ENCODE peak calls at places on chromosomes 12 and 14, in nine cellular contexts. One of them, this sample, is unnamed.

GRCh38 chr12:126784328-126784921 is 1482.5 kb upstream of the TMEM132C start:
- DNase-seq in upper lobe of right lung: no peak
- DNase-seq in neural progenitor cell: peak
- DNase-seq in progenitor cell of endocrine pancreas: peak
- DNase-seq in foreskin fibroblast: peak
- DNase-seq in WTC11: peak
- DNase-seq in CD8-positive, alpha-beta T cell: no peak
- DNase-seq in body of pancreas: peak
- DNase-seq in fibroblast of pulmonary artery: peak
- DNase-seq in this sample: peak

GRCh38 chr12:59657266-59657665 is 61.4 kb downstream of the SLC16A7 start:
- DNase-seq in progenitor cell of endocrine pancreas: no peak
- DNase-seq in upper lobe of right lung: no peak
- DNase-seq in body of pancreas: no peak
- DNase-seq in foreskin fibroblast: peak
- DNase-seq in fibroblast of pulmonary artery: peak
- DNase-seq in CD8-positive, alpha-beta T cell: no peak
- DNase-seq in WTC11: no peak
- DNase-seq in neural progenitor cell: no peak
- DNase-seq in this sample: no peak

GRCh38 chr12:522692-523378 is 63.1 kb downstream of the B4GALNT3 start:
- DNase-seq in CD8-positive, alpha-beta T cell: no peak
- DNase-seq in foreskin fibroblast: no peak
- DNase-seq in upper lobe of right lung: no peak
- DNase-seq in progenitor cell of endocrine pancreas: no peak
- DNase-seq in neural progenitor cell: no peak
- DNase-seq in fibroblast of pulmonary artery: no peak
- DNase-seq in body of pancreas: no peak
- DNase-seq in WTC11: no peak
- DNase-seq in this sample: no peak

GRCh38 chr14:74979442-74980397 is 23.0 kb upstream of the EIF2B2 start:
- DNase-seq in WTC11: peak
- DNase-seq in neural progenitor cell: peak
- DNase-seq in CD8-positive, alpha-beta T cell: no peak
- DNase-seq in foreskin fibroblast: peak
- DNase-seq in upper lobe of right lung: no peak
- DNase-seq in fibroblast of pulmonary artery: peak
- DNase-seq in progenitor cell of endocrine pancreas: no peak
- DNase-seq in body of pancreas: no peak
- DNase-seq in this sample: peak

GRCh38 chr12:116150001-116150400 is 127.5 kb downstream of the MED13L start:
- DNase-seq in body of pancreas: no peak
- DNase-seq in upper lobe of right lung: no peak
- DNase-seq in neural progenitor cell: no peak
- DNase-seq in fibroblast of pulmonary artery: no peak
- DNase-seq in WTC11: no peak
- DNase-seq in progenitor cell of endocrine pancreas: no peak
- DNase-seq in CD8-positive, alpha-beta T cell: no peak
- DNase-seq in foreskin fibroblast: peak
- DNase-seq in this sample: no peak

GRCh38 chr12:25025260-25025659 is 76.4 kb upstream of the BCAT1 start:
- DNase-seq in foreskin fibroblast: no peak
- DNase-seq in upper lobe of right lung: no peak
- DNase-seq in body of pancreas: no peak
- DNase-seq in fibroblast of pulmonary artery: no peak
- DNase-seq in neural progenitor cell: peak
- DNase-seq in CD8-positive, alpha-beta T cell: no peak
- DNase-seq in progenitor cell of endocrine pancreas: no peak
- DNase-seq in WTC11: no peak
- DNase-seq in this sample: no peak

GRCh38 chr12:116278667-116279066 is 1.2 kb upstream of the MED13L start:
- DNase-seq in upper lobe of right lung: no peak
- DNase-seq in CD8-positive, alpha-beta T cell: no peak
- DNase-seq in progenitor cell of endocrine pancreas: no peak
- DNase-seq in foreskin fibroblast: no peak
- DNase-seq in body of pancreas: no peak
- DNase-seq in neural progenitor cell: no peak
- DNase-seq in fibroblast of pulmonary artery: no peak
- DNase-seq in WTC11: no peak
- DNase-seq in this sample: no peak

GRCh38 chr12:57772429-57773322 is at the start of gene EEF1AKMT3:
- DNase-seq in fibroblast of pulmonary artery: peak
- DNase-seq in upper lobe of right lung: peak
- DNase-seq in neural progenitor cell: peak
- DNase-seq in foreskin fibroblast: peak
- DNase-seq in CD8-positive, alpha-beta T cell: no peak
- DNase-seq in WTC11: peak
- DNase-seq in body of pancreas: peak
- DNase-seq in progenitor cell of endocrine pancreas: peak
- DNase-seq in this sample: peak

GRCh38 chr12:82625523-82625922 is 61.2 kb upstream of the TMTC2 start:
- DNase-seq in upper lobe of right lung: no peak
- DNase-seq in foreskin fibroblast: no peak
- DNase-seq in fibroblast of pulmonary artery: no peak
- DNase-seq in neural progenitor cell: peak
- DNase-seq in CD8-positive, alpha-beta T cell: no peak
- DNase-seq in body of pancreas: no peak
- DNase-seq in progenitor cell of endocrine pancreas: no peak
- DNase-seq in WTC11: no peak
- DNase-seq in this sample: no peak

GRCh38 chr12:89875225-89875624 is 166.6 kb upstream of the ATP2B1 start:
- DNase-seq in body of pancreas: no peak
- DNase-seq in fibroblast of pulmonary artery: no peak
- DNase-seq in CD8-positive, alpha-beta T cell: no peak
- DNase-seq in upper lobe of right lung: no peak
- DNase-seq in neural progenitor cell: no peak
- DNase-seq in progenitor cell of endocrine pancreas: no peak
- DNase-seq in WTC11: no peak
- DNase-seq in foreskin fibroblast: peak
- DNase-seq in this sample: no peak

GRCh38 chr12:131003676-131004075 is 50.0 kb downstream of the ADGRD1 start:
- DNase-seq in fibroblast of pulmonary artery: no peak
- DNase-seq in CD8-positive, alpha-beta T cell: no peak
- DNase-seq in neural progenitor cell: peak
- DNase-seq in upper lobe of right lung: no peak
- DNase-seq in body of pancreas: no peak
- DNase-seq in progenitor cell of endocrine pancreas: no peak
- DNase-seq in WTC11: no peak
- DNase-seq in foreskin fibroblast: no peak
- DNase-seq in this sample: no peak

GRCh38 chr12:79927772-79928474 is 7.0 kb downstream of the PPP1R12A start:
- DNase-seq in WTC11: no peak
- DNase-seq in body of pancreas: no peak
- DNase-seq in CD8-positive, alpha-beta T cell: peak
- DNase-seq in upper lobe of right lung: no peak
- DNase-seq in progenitor cell of endocrine pancreas: no peak
- DNase-seq in fibroblast of pulmonary artery: no peak
- DNase-seq in neural progenitor cell: no peak
- DNase-seq in foreskin fibroblast: no peak
- DNase-seq in this sample: no peak

GRCh38 chr14:73786632-73786941 is 65.0 kb upstream of the PTGR2 start:
- DNase-seq in fibroblast of pulmonary artery: no peak
- DNase-seq in progenitor cell of endocrine pancreas: peak
- DNase-seq in upper lobe of right lung: peak
- DNase-seq in CD8-positive, alpha-beta T cell: no peak
- DNase-seq in body of pancreas: peak
- DNase-seq in neural progenitor cell: peak
- DNase-seq in WTC11: peak
- DNase-seq in foreskin fibroblast: peak
- DNase-seq in this sample: peak

GRCh38 chr12:43332977-43333649 is 218.9 kb downstream of the ADAMTS20 start:
- DNase-seq in WTC11: no peak
- DNase-seq in progenitor cell of endocrine pancreas: no peak
- DNase-seq in neural progenitor cell: no peak
- DNase-seq in foreskin fibroblast: peak
- DNase-seq in body of pancreas: no peak
- DNase-seq in CD8-positive, alpha-beta T cell: no peak
- DNase-seq in upper lobe of right lung: no peak
- DNase-seq in fibroblast of pulmonary artery: peak
- DNase-seq in this sample: peak

GRCh38 chr14:101111620-101112290 is 208.2 kb upstream of the RTL1 start:
- DNase-seq in foreskin fibroblast: no peak
- DNase-seq in neural progenitor cell: no peak
- DNase-seq in WTC11: no peak
- DNase-seq in upper lobe of right lung: no peak
- DNase-seq in fibroblast of pulmonary artery: no peak
- DNase-seq in CD8-positive, alpha-beta T cell: no peak
- DNase-seq in progenitor cell of endocrine pancreas: no peak
- DNase-seq in body of pancreas: no peak
- DNase-seq in this sample: no peak

GRCh38 chr12:44717612-44718011 is 158.5 kb downstream of the NELL2 start:
- DNase-seq in WTC11: no peak
- DNase-seq in foreskin fibroblast: no peak
- DNase-seq in body of pancreas: no peak
- DNase-seq in CD8-positive, alpha-beta T cell: no peak
- DNase-seq in progenitor cell of endocrine pancreas: no peak
- DNase-seq in upper lobe of right lung: no peak
- DNase-seq in fibroblast of pulmonary artery: no peak
- DNase-seq in neural progenitor cell: peak
- DNase-seq in this sample: no peak

GRCh38 chr14:77319416-77319815 is 1.3 kb downstream of the POMT2 start:
- DNase-seq in WTC11: no peak
- DNase-seq in CD8-positive, alpha-beta T cell: no peak
- DNase-seq in fibroblast of pulmonary artery: no peak
- DNase-seq in upper lobe of right lung: no peak
- DNase-seq in body of pancreas: no peak
- DNase-seq in progenitor cell of endocrine pancreas: no peak
- DNase-seq in neural progenitor cell: no peak
- DNase-seq in foreskin fibroblast: no peak
- DNase-seq in this sample: peak

GRCh38 chr12:94146166-94146565 is 2.2 kb upstream of the PLXNC1 start:
- DNase-seq in body of pancreas: no peak
- DNase-seq in upper lobe of right lung: no peak
- DNase-seq in CD8-positive, alpha-beta T cell: no peak
- DNase-seq in neural progenitor cell: no peak
- DNase-seq in WTC11: no peak
- DNase-seq in foreskin fibroblast: peak
- DNase-seq in progenitor cell of endocrine pancreas: no peak
- DNase-seq in fibroblast of pulmonary artery: no peak
- DNase-seq in this sample: no peak
- TF ChIP-seq CTCF in body of pancreas: no peak
- TF ChIP-seq CTCF in upper lobe of right lung: no peak
- TF ChIP-seq CTCF in CD8-positive, alpha-beta T cell: no peak
- TF ChIP-seq CTCF in neural progenitor cell: no peak
- TF ChIP-seq CTCF in WTC11: no peak
- TF ChIP-seq CTCF in foreskin fibroblast: no peak
- TF ChIP-seq CTCF in progenitor cell of endocrine pancreas: no peak
- TF ChIP-seq CTCF in fibroblast of pulmonary artery: no peak
- TF ChIP-seq CTCF in this sample: no peak

DNA sequence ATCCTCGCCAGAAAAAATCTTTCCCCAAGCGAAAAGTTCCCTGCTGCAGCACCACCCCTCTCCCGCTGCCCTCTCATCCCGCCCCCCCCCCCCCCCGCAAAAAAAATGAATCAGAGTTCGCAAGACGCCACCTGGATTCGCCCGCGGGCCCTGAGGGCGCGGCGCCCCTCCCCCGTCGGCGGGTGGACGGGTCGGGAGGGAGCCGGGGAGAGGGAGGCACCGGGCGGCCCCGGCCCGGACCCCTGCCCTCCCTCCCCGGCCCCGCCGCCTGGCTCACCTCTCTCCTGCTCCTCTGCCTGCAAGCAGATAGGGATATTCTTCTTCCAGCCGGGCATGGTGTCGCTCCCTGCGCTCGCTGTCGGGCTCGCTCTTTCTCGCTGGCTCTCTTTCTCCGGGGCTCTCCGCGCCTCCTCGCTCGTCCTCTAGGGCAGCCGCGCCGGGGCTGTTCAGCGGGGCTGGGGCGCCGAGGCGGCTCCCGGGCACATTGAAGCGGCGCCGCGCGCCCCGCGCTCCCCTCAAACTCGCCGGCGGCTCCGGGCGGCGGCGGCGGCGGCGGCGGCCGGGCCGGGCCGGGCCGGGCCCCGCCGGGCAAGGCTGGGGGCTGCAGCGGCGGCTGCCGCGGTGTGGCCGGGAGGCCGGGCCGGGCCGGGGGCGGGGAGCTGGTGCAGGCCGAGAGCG is 200.2 kb upstream of the CAND1 start:
- DNase-seq in foreskin fibroblast: peak
- DNase-seq in upper lobe of right lung: peak
- DNase-seq in progenitor cell of endocrine pancreas: peak
- DNase-seq in neural progenitor cell: peak
- DNase-seq in CD8-positive, alpha-beta T cell: no peak
- DNase-seq in body of pancreas: peak
- DNase-seq in fibroblast of pulmonary artery: peak
- DNase-seq in WTC11: peak
- DNase-seq in this sample: peak
- TF ChIP-seq CTCF in foreskin fibroblast: no peak
- TF ChIP-seq CTCF in upper lobe of right lung: no peak
- TF ChIP-seq CTCF in progenitor cell of endocrine pancreas: no peak
- TF ChIP-seq CTCF in neural progenitor cell: no peak
- TF ChIP-seq CTCF in CD8-positive, alpha-beta T cell: no peak
- TF ChIP-seq CTCF in body of pancreas: no peak
- TF ChIP-seq CTCF in fibroblast of pulmonary artery: no peak
- TF ChIP-seq CTCF in WTC11: no peak
- TF ChIP-seq CTCF in this sample: no peak

GRCh38 chr14:95415993-95416392 is 96.3 kb upstream of the CLMN start:
- DNase-seq in fibroblast of pulmonary artery: no peak
- DNase-seq in neural progenitor cell: no peak
- DNase-seq in upper lobe of right lung: no peak
- DNase-seq in CD8-positive, alpha-beta T cell: no peak
- DNase-seq in progenitor cell of endocrine pancreas: no peak
- DNase-seq in WTC11: no peak
- DNase-seq in foreskin fibroblast: no peak
- DNase-seq in body of pancreas: no peak
- DNase-seq in this sample: no peak

GRCh38 chr14:95418858-95419257 is 97.6 kb downstream of the SYNE3 start:
- DNase-seq in upper lobe of right lung: no peak
- DNase-seq in fibroblast of pulmonary artery: no peak
- DNase-seq in foreskin fibroblast: no peak
- DNase-seq in body of pancreas: no peak
- DNase-seq in CD8-positive, alpha-beta T cell: no peak
- DNase-seq in WTC11: no peak
- DNase-seq in neural progenitor cell: no peak
- DNase-seq in progenitor cell of endocrine pancreas: no peak
- DNase-seq in this sample: no peak

GRCh38 chr14:95413289-95414215 is 93.8 kb upstream of the CLMN start:
- DNase-seq in foreskin fibroblast: peak
- DNase-seq in neural progenitor cell: no peak
- DNase-seq in fibroblast of pulmonary artery: no peak
- DNase-seq in WTC11: no peak
- DNase-seq in CD8-positive, alpha-beta T cell: no peak
- DNase-seq in progenitor cell of endocrine pancreas: no peak
- DNase-seq in upper lobe of right lung: no peak
- DNase-seq in body of pancreas: no peak
- DNase-seq in this sample: peak

GRCh38 chr14:95419569-95419968 is 96.9 kb downstream of the SYNE3 start:
- DNase-seq in CD8-positive, alpha-beta T cell: no peak
- DNase-seq in neural progenitor cell: no peak
- DNase-seq in progenitor cell of endocrine pancreas: no peak
- DNase-seq in upper lobe of right lung: no peak
- DNase-seq in foreskin fibroblast: no peak
- DNase-seq in WTC11: no peak
- DNase-seq in body of pancreas: no peak
- DNase-seq in fibroblast of pulmonary artery: no peak
- DNase-seq in this sample: no peak

GRCh38 chr14:95417492-95417891 is 97.8 kb upstream of the CLMN start:
- DNase-seq in WTC11: no peak
- DNase-seq in fibroblast of pulmonary artery: no peak
- DNase-seq in body of pancreas: no peak
- DNase-seq in neural progenitor cell: no peak
- DNase-seq in progenitor cell of endocrine pancreas: no peak
- DNase-seq in upper lobe of right lung: no peak
- DNase-seq in foreskin fibroblast: no peak
- DNase-seq in CD8-positive, alpha-beta T cell: no peak
- DNase-seq in this sample: no peak
- TF ChIP-seq CTCF in WTC11: no peak
- TF ChIP-seq CTCF in fibroblast of pulmonary artery: no peak
- TF ChIP-seq CTCF in body of pancreas: no peak
- TF ChIP-seq CTCF in neural progenitor cell: peak
- TF ChIP-seq CTCF in progenitor cell of endocrine pancreas: peak
- TF ChIP-seq CTCF in upper lobe of right lung: no peak
- TF ChIP-seq CTCF in foreskin fibroblast: no peak
- TF ChIP-seq CTCF in CD8-positive, alpha-beta T cell: no peak
- TF ChIP-seq CTCF in this sample: no peak

GRCh38 chr12:92827836-92828431 is 101.2 kb downstream of the EEA1 start:
- DNase-seq in upper lobe of right lung: no peak
- DNase-seq in body of pancreas: peak
- DNase-seq in fibroblast of pulmonary artery: peak
- DNase-seq in neural progenitor cell: peak
- DNase-seq in foreskin fibroblast: peak
- DNase-seq in WTC11: peak
- DNase-seq in CD8-positive, alpha-beta T cell: no peak
- DNase-seq in progenitor cell of endocrine pancreas: no peak
- DNase-seq in this sample: peak
- TF ChIP-seq CTCF in upper lobe of right lung: peak
- TF ChIP-seq CTCF in body of pancreas: no peak
- TF ChIP-seq CTCF in fibroblast of pulmonary artery: peak
- TF ChIP-seq CTCF in neural progenitor cell: peak
- TF ChIP-seq CTCF in foreskin fibroblast: peak
- TF ChIP-seq CTCF in WTC11: peak
- TF ChIP-seq CTCF in CD8-positive, alpha-beta T cell: peak
- TF ChIP-seq CTCF in progenitor cell of endocrine pancreas: peak
- TF ChIP-seq CTCF in this sample: peak

This sample was measured in PC-3.